ENCODE peak calls at places on chromosomes 7 and 10, in five cellular contexts. One of them, this sample, is unnamed.

GRCh38 chr10:94402204-94403033 is at the start of gene TBC1D12:
- DNase-seq in aorta: peak; percentile 97
- DNase-seq in fibroblast of mammary gland: peak; percentile 97
- DNase-seq in iPS DF 6.9: peak; percentile 95
- DNase-seq in upper lobe of right lung: peak; percentile 98
- DNase-seq in this sample: peak; percentile 98

GRCh38 chr10:131144711-131145375 is 166.7 kb downstream of the TCERG1L start:
- DNase-seq in aorta: no peak
- DNase-seq in fibroblast of mammary gland: no peak
- DNase-seq in iPS DF 6.9: no peak
- DNase-seq in upper lobe of right lung: peak; percentile 7
- DNase-seq in this sample: no peak

GRCh38 chr7:75943864-75944263 is 28.9 kb downstream of the POR start:
- DNase-seq in aorta: no peak
- DNase-seq in upper lobe of right lung: no peak
- DNase-seq in fibroblast of mammary gland: peak; percentile 91
- DNase-seq in iPS DF 6.9: no peak
- DNase-seq in this sample: peak; percentile 38

GRCh38 chr7:114650491-114650890 is 235.9 kb downstream of the FOXP2 start:
- DNase-seq in aorta: no peak
- DNase-seq in upper lobe of right lung: no peak
- DNase-seq in fibroblast of mammary gland: no peak
- DNase-seq in iPS DF 6.9: no peak
- DNase-seq in this sample: no peak

GRCh38 chr10:19592276-19592675 is 224.0 kb upstream of the PLXDC2 start:
- DNase-seq in aorta: no peak
- DNase-seq in fibroblast of mammary gland: peak; percentile 16
- DNase-seq in upper lobe of right lung: no peak
- DNase-seq in iPS DF 6.9: no peak
- DNase-seq in this sample: peak; percentile 55

GRCh38 chr7:12827920-12828319 is 140.5 kb downstream of the ARL4A start:
- DNase-seq in aorta: no peak
- DNase-seq in upper lobe of right lung: no peak
- DNase-seq in fibroblast of mammary gland: peak; percentile 46
- DNase-seq in iPS DF 6.9: no peak
- DNase-seq in this sample: peak; percentile 65

GRCh38 chr10:63083904-63084689 is 49.0 kb upstream of the NRBF2 start:
- DNase-seq in fibroblast of mammary gland: peak; percentile 87
- DNase-seq in iPS DF 6.9: peak; percentile 29
- DNase-seq in upper lobe of right lung: no peak
- DNase-seq in aorta: peak; percentile 73
- DNase-seq in this sample: peak; percentile 93

GRCh38 chr10:123835575-123835974 is 56.0 kb downstream of the CPXM2 start:
- DNase-seq in iPS DF 6.9: no peak
- DNase-seq in fibroblast of mammary gland: no peak
- DNase-seq in aorta: no peak
- DNase-seq in upper lobe of right lung: no peak
- DNase-seq in this sample: no peak

GRCh38 chr7:8133955-8134733 is 127.8 kb downstream of the ICA1 start:
- DNase-seq in upper lobe of right lung: no peak
- DNase-seq in fibroblast of mammary gland: no peak
- DNase-seq in aorta: no peak
- DNase-seq in iPS DF 6.9: no peak
- DNase-seq in this sample: no peak

GRCh38 chr10:70664702-70665195 is 7.6 kb upstream of the ADAMTS14 start:
- DNase-seq in iPS DF 6.9: no peak
- DNase-seq in upper lobe of right lung: peak; percentile 38
- DNase-seq in fibroblast of mammary gland: peak; percentile 99
- DNase-seq in aorta: no peak
- DNase-seq in this sample: peak; percentile 98

GRCh38 chr10:96043895-96044580 is 655 bp downstream of the CCNJ start:
- DNase-seq in iPS DF 6.9: no peak
- DNase-seq in aorta: peak; percentile 65
- DNase-seq in fibroblast of mammary gland: peak; percentile 25
- DNase-seq in upper lobe of right lung: peak; percentile 79
- DNase-seq in this sample: peak; percentile 43

GRCh38 chr7:131066635-131067034 is 261.0 kb upstream of the MKLN1 start:
- DNase-seq in aorta: no peak
- DNase-seq in iPS DF 6.9: no peak
- DNase-seq in upper lobe of right lung: no peak
- DNase-seq in fibroblast of mammary gland: peak; percentile 42
- DNase-seq in this sample: peak; percentile 81

GRCh38 chr10:62413652-62414051 is 39.5 kb downstream of the ZNF365 start:
- DNase-seq in aorta: no peak
- DNase-seq in iPS DF 6.9: no peak
- DNase-seq in upper lobe of right lung: no peak
- DNase-seq in fibroblast of mammary gland: no peak
- DNase-seq in this sample: no peak

GRCh38 chr7:1219516-1219915 is 13.2 kb upstream of the UNCX start:
- DNase-seq in upper lobe of right lung: no peak
- DNase-seq in iPS DF 6.9: no peak
- DNase-seq in aorta: no peak
- DNase-seq in fibroblast of mammary gland: no peak
- DNase-seq in this sample: no peak

DNA sequence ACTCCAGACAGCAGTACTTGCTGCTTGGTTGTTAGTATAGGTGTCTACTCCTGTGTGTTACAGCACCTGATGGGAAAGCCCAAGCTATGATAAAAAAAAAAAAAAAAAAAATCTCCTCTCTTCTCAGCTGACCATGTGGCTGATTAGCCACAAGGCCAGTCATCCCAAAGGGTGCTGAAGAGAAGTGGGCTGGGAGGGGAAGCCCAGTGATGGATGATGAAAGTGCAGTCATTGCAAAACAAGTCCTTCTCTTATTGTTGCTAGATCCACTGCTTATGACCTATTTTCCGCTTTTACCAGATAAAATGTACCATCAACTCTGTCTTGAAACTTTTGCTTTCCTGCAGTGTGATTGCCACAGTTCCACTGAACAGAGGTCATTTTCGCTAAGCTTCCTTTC is 1092.5 kb upstream of the C7orf33 start:
- DNase-seq in iPS DF 6.9: no peak
- DNase-seq in fibroblast of mammary gland: peak; percentile 37
- DNase-seq in upper lobe of right lung: no peak
- DNase-seq in aorta: no peak
- DNase-seq in this sample: no peak
- H3K4me3 ChIP-seq in iPS DF 6.9: no peak overlapping the region
- H3K4me3 ChIP-seq in fibroblast of mammary gland: no peak overlapping the region
- H3K4me3 ChIP-seq in upper lobe of right lung: no peak overlapping the region
- H3K4me3 ChIP-seq in aorta: no peak overlapping the region
- H3K4me3 ChIP-seq in this sample: no peak overlapping the region

DNA sequence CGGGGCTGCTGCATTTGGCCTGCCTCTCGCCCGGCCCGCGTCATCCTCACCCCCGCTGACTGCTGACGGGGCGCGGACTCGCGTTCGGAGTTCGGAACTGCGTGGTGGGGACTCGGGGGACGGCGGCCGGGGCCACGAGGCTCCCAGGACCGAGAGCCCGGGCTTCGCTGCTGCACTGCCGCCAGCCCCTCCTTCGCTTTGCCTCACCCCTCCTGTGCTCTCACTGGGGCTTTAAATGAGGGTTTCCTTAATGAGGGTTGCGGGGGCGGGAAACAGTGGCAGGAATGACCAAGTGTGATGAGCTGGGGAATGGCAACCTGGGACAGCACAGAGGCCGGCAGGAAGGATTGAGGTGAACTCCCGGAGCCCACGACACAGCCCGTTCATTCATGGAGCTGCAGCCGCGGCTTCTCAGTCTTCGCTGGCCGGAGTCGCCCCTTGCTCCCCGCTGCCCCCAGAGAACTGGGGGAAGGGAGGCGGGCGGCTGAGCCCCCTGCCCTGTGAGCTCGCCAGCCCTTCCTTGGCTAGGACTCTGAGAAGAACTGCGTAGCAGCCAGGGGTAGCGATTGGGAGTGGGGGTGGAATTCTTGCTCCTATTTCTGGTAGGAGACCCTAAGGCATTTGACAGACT is 1.5 kb upstream of the LRRC4 start:
- DNase-seq in iPS DF 6.9: no peak
- DNase-seq in aorta: no peak
- DNase-seq in upper lobe of right lung: peak; percentile 69
- DNase-seq in fibroblast of mammary gland: no peak
- DNase-seq in this sample: peak; percentile 32
- H3K4me3 ChIP-seq in iPS DF 6.9: peak overlapping the region; percentile 24
- H3K4me3 ChIP-seq in aorta: no peak overlapping the region
- H3K4me3 ChIP-seq in upper lobe of right lung: peak overlapping the region; percentile 56
- H3K4me3 ChIP-seq in fibroblast of mammary gland: peak overlapping the region; percentile 23
- H3K4me3 ChIP-seq in this sample: peak overlapping the region; percentile 58

GRCh38 chr7:45977256-45977655 is 56.2 kb upstream of the IGFBP3 start:
- DNase-seq in aorta: no peak
- DNase-seq in iPS DF 6.9: no peak
- DNase-seq in upper lobe of right lung: no peak
- DNase-seq in fibroblast of mammary gland: no peak
- DNase-seq in this sample: no peak

GRCh38 chr7:45978731-45979211 is 57.7 kb upstream of the IGFBP3 start:
- DNase-seq in upper lobe of right lung: no peak
- DNase-seq in aorta: no peak
- DNase-seq in fibroblast of mammary gland: no peak
- DNase-seq in iPS DF 6.9: no peak
- DNase-seq in this sample: peak; percentile 11

GRCh38 chr7:45976485-45976856 is 55.4 kb upstream of the IGFBP3 start:
- DNase-seq in iPS DF 6.9: no peak
- DNase-seq in aorta: no peak
- DNase-seq in fibroblast of mammary gland: no peak
- DNase-seq in upper lobe of right lung: no peak
- DNase-seq in this sample: no peak

GRCh38 chr7:45979275-45980180 is 58.5 kb upstream of the IGFBP3 start:
- DNase-seq in fibroblast of mammary gland: no peak
- DNase-seq in iPS DF 6.9: no peak
- DNase-seq in upper lobe of right lung: no peak
- DNase-seq in aorta: no peak
- DNase-seq in this sample: no peak

GRCh38 chr7:45978010-45978681 is 57.1 kb upstream of the IGFBP3 start:
- DNase-seq in aorta: peak; percentile 72
- DNase-seq in iPS DF 6.9: peak; percentile 13
- DNase-seq in upper lobe of right lung: no peak
- DNase-seq in fibroblast of mammary gland: peak; percentile 95
- DNase-seq in this sample: peak; percentile 94
- H3K4me3 ChIP-seq in aorta: no peak overlapping the region
- H3K4me3 ChIP-seq in iPS DF 6.9: no peak overlapping the region
- H3K4me3 ChIP-seq in upper lobe of right lung: no peak overlapping the region
- H3K4me3 ChIP-seq in fibroblast of mammary gland: no peak overlapping the region
- H3K4me3 ChIP-seq in this sample: peak overlapping the region; percentile 9

GRCh38 chr7:98202367-98203195 is 8.7 kb upstream of the BHLHA15 start:
- DNase-seq in iPS DF 6.9: no peak
- DNase-seq in aorta: no peak
- DNase-seq in upper lobe of right lung: peak; percentile 56
- DNase-seq in fibroblast of mammary gland: no peak
- DNase-seq in this sample: peak; percentile 26

GRCh38 chr7:98203261-98203963 is 7.8 kb upstream of the BHLHA15 start:
- DNase-seq in iPS DF 6.9: no peak
- DNase-seq in upper lobe of right lung: peak; percentile 51
- DNase-seq in aorta: no peak
- DNase-seq in fibroblast of mammary gland: no peak
- DNase-seq in this sample: no peak

GRCh38 chr7:98199131-98199530 is 12.1 kb upstream of the BHLHA15 start:
- DNase-seq in aorta: no peak
- DNase-seq in fibroblast of mammary gland: no peak
- DNase-seq in upper lobe of right lung: no peak
- DNase-seq in iPS DF 6.9: no peak
- DNase-seq in this sample: peak; percentile 67

GRCh38 chr7:98196706-98197605 is 14.3 kb upstream of the BHLHA15 start:
- DNase-seq in aorta: no peak
- DNase-seq in fibroblast of mammary gland: no peak
- DNase-seq in iPS DF 6.9: no peak
- DNase-seq in upper lobe of right lung: no peak
- DNase-seq in this sample: no peak

DNA sequence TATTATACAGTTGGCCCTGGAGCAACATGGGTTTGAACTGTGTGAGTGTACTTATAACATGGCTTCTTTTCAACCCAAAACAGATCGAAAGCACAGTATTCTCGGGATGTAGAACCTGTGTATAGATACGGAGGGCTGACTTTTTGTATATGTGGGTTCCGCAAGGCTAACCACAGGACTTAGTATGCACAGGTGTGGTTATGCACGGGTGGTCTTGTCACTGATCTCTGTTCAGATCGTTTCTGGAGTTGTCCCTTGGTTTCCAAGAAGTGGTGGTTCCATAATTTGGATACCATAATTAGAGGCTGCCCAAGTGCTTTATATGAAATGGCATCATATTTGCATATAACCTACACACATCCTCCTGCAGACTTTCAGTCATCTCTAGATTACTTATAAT is 10.9 kb upstream of the BHLHA15 start:
- DNase-seq in upper lobe of right lung: no peak
- DNase-seq in aorta: no peak
- DNase-seq in iPS DF 6.9: no peak
- DNase-seq in fibroblast of mammary gland: no peak
- DNase-seq in this sample: no peak
- H3K4me3 ChIP-seq in upper lobe of right lung: no peak overlapping the region
- H3K4me3 ChIP-seq in aorta: no peak overlapping the region
- H3K4me3 ChIP-seq in iPS DF 6.9: no peak overlapping the region
- H3K4me3 ChIP-seq in fibroblast of mammary gland: no peak overlapping the region
- H3K4me3 ChIP-seq in this sample: no peak overlapping the region

DNA sequence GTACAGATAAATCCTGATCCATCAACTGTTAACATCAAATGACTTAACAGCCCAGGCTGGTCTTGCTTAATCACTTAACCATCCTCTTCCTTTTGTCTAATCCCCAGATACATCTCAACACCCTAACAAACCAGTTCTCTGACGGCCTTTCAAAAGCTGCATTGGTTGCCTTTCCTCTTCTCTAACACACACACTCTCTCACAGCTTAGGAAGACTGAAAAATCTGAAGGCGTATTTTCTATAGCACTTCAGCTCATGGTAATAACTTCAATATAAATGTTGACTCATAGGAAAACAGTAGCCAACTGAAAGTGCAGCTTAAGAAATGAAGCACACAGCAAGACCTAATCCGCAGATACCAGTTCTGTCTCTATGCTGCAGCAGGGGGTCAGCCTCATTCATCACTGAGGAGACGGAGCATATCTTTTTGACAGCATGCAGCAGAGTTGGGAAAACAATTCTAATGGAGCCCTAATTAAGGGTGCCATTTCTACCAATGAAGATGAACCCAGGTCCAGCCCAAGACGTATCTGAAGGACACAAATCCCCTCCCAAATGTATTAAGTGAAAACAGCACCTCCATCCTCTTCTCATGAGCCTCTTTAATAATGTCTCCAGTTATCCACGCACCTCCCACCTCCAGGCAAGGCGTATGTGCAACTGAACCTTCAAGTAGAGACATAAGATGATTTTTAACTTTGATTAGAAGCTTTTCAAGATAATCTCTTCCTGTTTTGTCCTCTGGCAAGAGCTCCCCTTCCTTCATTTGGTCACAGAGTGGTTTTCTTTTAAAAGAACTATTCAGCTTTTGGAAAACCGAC is 211.7 kb upstream of the NFE2L3 start:
- DNase-seq in aorta: no peak
- DNase-seq in iPS DF 6.9: no peak
- DNase-seq in upper lobe of right lung: no peak
- DNase-seq in fibroblast of mammary gland: no peak
- DNase-seq in this sample: no peak
- H3K4me3 ChIP-seq in aorta: no peak overlapping the region
- H3K4me3 ChIP-seq in iPS DF 6.9: no peak overlapping the region
- H3K4me3 ChIP-seq in upper lobe of right lung: no peak overlapping the region
- H3K4me3 ChIP-seq in fibroblast of mammary gland: no peak overlapping the region
- H3K4me3 ChIP-seq in this sample: no peak overlapping the region